ENCODE peak calls at places on chromosomes 6 and 20, in four cellular contexts. L is stimulated activated CD4-positive, alpha-beta T cell treated with anti-CD3 and anti-CD28 coated beads, Interleukin-4, amount 100 ng/mL, for 48 hours; U is Peyer's patch; W is Calu3. J is an unnamed sample.
A peak's percentile ranks its signal among the peaks of the same experiment; 100 is the strongest.

GRCh38 chr20:57003012-57003411 is 263.4 kb downstream of the BMP7 start:
- DNase-seq in W (no peak), U (no peak), L (no peak), J (no peak)

GRCh38 chr6:23175391-23175790 is 606.0 kb downstream of the HDGFL1 start:
- DNase-seq in L (no peak), W (no peak), U (no peak), J (no peak)

GRCh38 chr6:21798468-21798867 is 204.9 kb downstream of the SOX4 start:
- DNase-seq in W (no peak), U (no peak), L (no peak), J (no peak)

GRCh38 chr20:362271-363254 is 15.7 kb downstream of the NRSN2 start:
- DNase-seq in U (peak; percentile 53), L (no peak), W (peak; percentile 95), J (no peak)

GRCh38 chr6:149318581-149319286 is 1.2 kb downstream of the TAB2 start:
- DNase-seq in W (peak; percentile 7), U (peak; percentile 34), L (no peak), J (peak; percentile 56)

GRCh38 chr6:149111556-149112115 is 205.9 kb upstream of the TAB2 start:
- DNase-seq in L (no peak), U (no peak), W (no peak), J (no peak)

GRCh38 chr6:134175532-134176282 is 123.3 kb upstream of the SLC2A12 start:
- DNase-seq in U (peak; percentile 48), W (peak; percentile 77), L (peak; percentile 24), J (peak; percentile 30)

GRCh38 chr20:32823737-32824588 is 4.2 kb downstream of the MAPRE1 start:
- DNase-seq in L (no peak), U (no peak), W (no peak), J (no peak)

GRCh38 chr6:146032387-146032786 is 3.5 kb downstream of the GRM1 start:
- DNase-seq in U (no peak), L (no peak), W (no peak), J (no peak)

GRCh38 chr6:44036196-44036595 is 91.1 kb downstream of the MRPL14 start:
- DNase-seq in L (no peak), U (no peak), W (no peak), J (no peak)

GRCh38 chr6:149190228-149190831 is 127.2 kb upstream of the TAB2 start:
- DNase-seq in W (peak; percentile 36), L (peak; percentile 53), U (peak; percentile 73), J (peak; percentile 16)

J was measured in naive thymus-derived CD8-positive, alpha-beta T cell.